ENCODE peak calls at places on chromosomes 11 and 22, in nine cellular contexts. Q is Calu3, O is lower lobe of right lung, A is AG09319, C is Panc1, E is fibroblast of the aortic adventitia, J is mucosa of descending colon, U is thoracic aorta, I is prostate gland. K is an unnamed sample.

GRCh38 chr11:126914941-126915340 is 85.6 kb downstream of the KIRREL3 start:
- DNase-seq in Q (no peak), O (no peak), A (peak; percentile 49), C (no peak), E (peak; percentile 71), J (no peak), U (no peak), I (no peak), K (no peak)

GRCh38 chr11:105443623-105444022 is 166.2 kb upstream of the GRIA4 start:
- DNase-seq in Q (no peak), O (no peak), A (no peak), C (no peak), E (no peak), J (no peak), U (no peak), I (no peak), K (no peak)

GRCh38 chr11:109173504-109173903 is 248.5 kb upstream of the C11orf87 start:
- DNase-seq in Q (no peak), O (no peak), A (no peak), C (no peak), E (no peak), J (no peak), U (no peak), I (no peak), K (no peak)

GRCh38 chr22:43817402-43817801 is 5.3 kb upstream of the EFCAB6 start:
- DNase-seq in Q (no peak), O (no peak), A (no peak), C (no peak), E (no peak), J (no peak), U (no peak), I (no peak), K (no peak)

GRCh38 chr11:127632546-127632945 is 632.0 kb upstream of the KIRREL3 start:
- DNase-seq in Q (no peak), O (no peak), A (no peak), C (no peak), E (no peak), J (no peak), U (no peak), I (no peak), K (no peak)

GRCh38 chr11:79121351-79121750 is 319.5 kb downstream of the TENM4 start:
- DNase-seq in Q (no peak), O (no peak), A (no peak), C (no peak), E (no peak), J (no peak), U (no peak), I (no peak), K (no peak)

GRCh38 chr11:113952070-113952469 is 22.8 kb upstream of the HTR3A start:
- DNase-seq in Q (no peak), O (no peak), A (no peak), C (no peak), E (no peak), J (no peak), U (no peak), I (no peak), K (no peak)

GRCh38 chr11:72723508-72723907 is 28.7 kb downstream of the ARAP1 start:
- DNase-seq in Q (peak; percentile 20), O (no peak), A (no peak), C (no peak), E (no peak), J (no peak), U (no peak), I (no peak), K (no peak)

GRCh38 chr11:123303924-123304323 is 108.9 kb upstream of the CLMP start:
- DNase-seq in Q (no peak), O (no peak), A (no peak), C (no peak), E (no peak), J (no peak), U (no peak), I (no peak), K (no peak)

GRCh38 chr11:95512682-95513081 is 276.9 kb downstream of the FAM76B start:
- DNase-seq in Q (no peak), O (no peak), A (peak; percentile 76), C (no peak), E (peak; percentile 96), J (no peak), U (no peak), I (peak; percentile 77), K (peak; percentile 17)

GRCh38 chr22:45103756-45104155 is 60.0 kb upstream of the NUP50 start:
- DNase-seq in Q (no peak), O (no peak), A (no peak), C (no peak), E (no peak), J (no peak), U (no peak), I (no peak), K (no peak)

GRCh38 chr11:19447150-19447566 is 206.4 kb upstream of the E2F8 start:
- DNase-seq in Q (peak; percentile 16), O (no peak), A (no peak), C (no peak), E (peak; percentile 68), J (no peak), U (no peak), I (no peak), K (no peak)

GRCh38 chr11:116215471-116216113 is 557.2 kb downstream of the BUD13 start:
- DNase-seq in Q (no peak), O (no peak), A (no peak), C (no peak), E (no peak), J (no peak), U (no peak), I (no peak), K (no peak)

GRCh38 chr22:22397292-22397870 is 111.2 kb downstream of the ZNF280B start:
- DNase-seq in Q (peak; percentile 35), O (no peak), A (no peak), C (no peak), E (peak; percentile 62), J (no peak), U (no peak), I (no peak), K (no peak)

GRCh38 chr11:60880189-60880588 is 12.8 kb downstream of the ZP1 start:
- DNase-seq in Q (no peak), O (no peak), A (no peak), C (no peak), E (no peak), J (no peak), U (no peak), I (no peak), K (no peak)

GRCh38 chr11:100831929-100832480 is 144.9 kb downstream of the ARHGAP42 start:
- DNase-seq in Q (no peak), O (no peak), A (no peak), C (no peak), E (no peak), J (no peak), U (no peak), I (no peak), K (no peak)

GRCh38 chr11:111522426-111522825 is 7.8 kb downstream of the HOATZ start:
- DNase-seq in Q (no peak), O (no peak), A (no peak), C (no peak), E (no peak), J (no peak), U (no peak), I (no peak), K (no peak)

GRCh38 chr11:8631395-8632110 is 37.5 kb upstream of the STK33 start:
- DNase-seq in Q (no peak), O (no peak), A (peak; percentile 31), C (no peak), E (peak; percentile 69), J (no peak), U (no peak), I (no peak), K (no peak)

GRCh38 chr11:124865181-124865901 is at the start of gene ROBO3:
- DNase-seq in Q (no peak), O (no peak), A (no peak), C (no peak), E (no peak), J (no peak), U (no peak), I (no peak), K (no peak)

GRCh38 chr22:42863349-42863911 is 6.4 kb upstream of the ARFGAP3 start:
- DNase-seq in Q (peak; percentile 43), O (no peak), A (peak; percentile 49), C (no peak), E (peak; percentile 74), J (no peak), U (no peak), I (no peak), K (no peak)

GRCh38 chr11:118757881-118758399 is 33.0 kb downstream of the DDX6 start:
- DNase-seq in Q (no peak), O (no peak), A (no peak), C (no peak), E (no peak), J (no peak), U (no peak), I (no peak), K (no peak)

GRCh38 chr11:14015711-14016110 is 53.2 kb downstream of the SPON1 start:
- DNase-seq in Q (peak; percentile 37), O (no peak), A (no peak), C (peak; percentile 67), E (peak; percentile 65), J (no peak), U (no peak), I (no peak), K (no peak)

GRCh38 chr11:7449196-7449840 is 36.0 kb upstream of the OLFML1 start:
- DNase-seq in Q (no peak), O (no peak), A (no peak), C (no peak), E (no peak), J (no peak), U (no peak), I (no peak), K (peak; percentile 38)

GRCh38 chr11:7900686-7901085 is 30.4 kb downstream of the OR10A6 start:
- DNase-seq in Q (no peak), O (no peak), A (no peak), C (no peak), E (no peak), J (no peak), U (no peak), I (no peak), K (no peak)

GRCh38 chr11:121257289-121257688 is 35.3 kb upstream of the SC5D start:
- DNase-seq in Q (no peak), O (no peak), A (no peak), C (no peak), E (no peak), J (no peak), U (no peak), I (no peak), K (no peak)

GRCh38 chr11:86888164-86888977 is 66.8 kb downstream of the FZD4 start:
- DNase-seq in Q (no peak), O (no peak), A (peak; percentile 70), C (no peak), E (peak; percentile 77), J (no peak), U (no peak), I (no peak), K (no peak)

GRCh38 chr11:112582366-112582765 is 321.7 kb upstream of the PLET1 start:
- DNase-seq in Q (no peak), O (no peak), A (no peak), C (no peak), E (no peak), J (no peak), U (no peak), I (no peak), K (no peak)

GRCh38 chr22:21807545-21807944 is 59.9 kb downstream of the MAPK1 start:
- DNase-seq in Q (no peak), O (no peak), A (no peak), C (no peak), E (no peak), J (no peak), U (no peak), I (no peak), K (no peak)

GRCh38 chr11:61480936-61481335 is 27.6 kb upstream of the LRRC10B start:
- DNase-seq in Q (peak; percentile 67), O (no peak), A (no peak), C (no peak), E (no peak), J (peak; percentile 59), U (no peak), I (no peak), K (no peak)

GRCh38 chr22:22384668-22385244 is 123.8 kb downstream of the ZNF280B start:
- DNase-seq in Q (no peak), O (no peak), A (no peak), C (no peak), E (no peak), J (no peak), U (no peak), I (no peak), K (no peak)

K was measured in pancreas.